ENCODE peak calls at places on chromosomes 12 and 14, in five cellular contexts. One of them, this sample, is unnamed.

GRCh38 chr12:7403466-7403865 is 40.5 kb downstream of the CD163L1 start:
- DNase-seq in stomach: no peak
- DNase-seq in tibial artery: no peak
- DNase-seq in dorsolateral prefrontal cortex: no peak
- DNase-seq in HCT116: no peak
- DNase-seq in this sample: no peak

GRCh38 chr12:6752931-6753771 is at the start of gene MLF2:
- DNase-seq in stomach: peak
- DNase-seq in tibial artery: peak
- DNase-seq in dorsolateral prefrontal cortex: peak
- DNase-seq in HCT116: peak
- DNase-seq in this sample: peak

GRCh38 chr12:102966200-102966941 is 8.9 kb downstream of the ASCL1 start:
- DNase-seq in stomach: no peak
- DNase-seq in tibial artery: no peak
- DNase-seq in dorsolateral prefrontal cortex: no peak
- DNase-seq in HCT116: no peak
- DNase-seq in this sample: no peak

GRCh38 chr14:103931422-103931821 is 3.2 kb downstream of the TDRD9 start:
- DNase-seq in stomach: no peak
- DNase-seq in tibial artery: no peak
- DNase-seq in dorsolateral prefrontal cortex: no peak
- DNase-seq in HCT116: no peak
- DNase-seq in this sample: no peak

GRCh38 chr14:50978888-50979287 is 34.6 kb upstream of the PYGL start:
- DNase-seq in stomach: no peak
- DNase-seq in tibial artery: no peak
- DNase-seq in dorsolateral prefrontal cortex: no peak
- DNase-seq in HCT116: no peak
- DNase-seq in this sample: no peak

GRCh38 chr14:60684203-60684602 is 34.9 kb upstream of the SIX1 start:
- DNase-seq in stomach: no peak
- DNase-seq in tibial artery: no peak
- DNase-seq in dorsolateral prefrontal cortex: no peak
- DNase-seq in HCT116: no peak
- DNase-seq in this sample: no peak

GRCh38 chr12:75260316-75260715 is 50.7 kb upstream of the KCNC2 start:
- DNase-seq in stomach: no peak
- DNase-seq in tibial artery: no peak
- DNase-seq in dorsolateral prefrontal cortex: no peak
- DNase-seq in HCT116: no peak
- DNase-seq in this sample: no peak

GRCh38 chr12:55845785-55846496 is 3.2 kb upstream of the MMP19 start:
- DNase-seq in stomach: no peak
- DNase-seq in tibial artery: peak
- DNase-seq in dorsolateral prefrontal cortex: no peak
- DNase-seq in HCT116: no peak
- DNase-seq in this sample: no peak

GRCh38 chr14:100176811-100177327 is 17.4 kb upstream of the DEGS2 start:
- DNase-seq in stomach: no peak
- DNase-seq in tibial artery: no peak
- DNase-seq in dorsolateral prefrontal cortex: no peak
- DNase-seq in HCT116: no peak
- DNase-seq in this sample: no peak

GRCh38 chr14:102479777-102480176 is 29.8 kb downstream of the ANKRD9 start:
- DNase-seq in stomach: peak
- DNase-seq in tibial artery: no peak
- DNase-seq in dorsolateral prefrontal cortex: peak
- DNase-seq in HCT116: no peak
- DNase-seq in this sample: no peak

GRCh38 chr12:76548222-76548837 is 11.2 kb downstream of the OSBPL8 start:
- DNase-seq in stomach: no peak
- DNase-seq in tibial artery: no peak
- DNase-seq in dorsolateral prefrontal cortex: no peak
- DNase-seq in HCT116: no peak
- DNase-seq in this sample: no peak

GRCh38 chr14:42872775-42873174 is 1266.1 kb downstream of the LRFN5 start:
- DNase-seq in stomach: no peak
- DNase-seq in tibial artery: no peak
- DNase-seq in dorsolateral prefrontal cortex: no peak
- DNase-seq in HCT116: no peak
- DNase-seq in this sample: peak

GRCh38 chr14:69573841-69574265 is 818 bp downstream of the CCDC177 start:
- DNase-seq in stomach: no peak
- DNase-seq in tibial artery: no peak
- DNase-seq in dorsolateral prefrontal cortex: peak
- DNase-seq in HCT116: no peak
- DNase-seq in this sample: no peak

GRCh38 chr12:45216297-45216982 is 545 bp downstream of the ANO6 start:
- DNase-seq in stomach: peak
- DNase-seq in tibial artery: peak
- DNase-seq in dorsolateral prefrontal cortex: no peak
- DNase-seq in HCT116: no peak
- DNase-seq in this sample: no peak

GRCh38 chr12:11785722-11786121 is 136.2 kb downstream of the ETV6 start:
- DNase-seq in stomach: no peak
- DNase-seq in tibial artery: no peak
- DNase-seq in dorsolateral prefrontal cortex: no peak
- DNase-seq in HCT116: no peak
- DNase-seq in this sample: no peak

GRCh38 chr14:80390911-80391310 is 179.6 kb upstream of the DIO2 start:
- DNase-seq in stomach: no peak
- DNase-seq in tibial artery: no peak
- DNase-seq in dorsolateral prefrontal cortex: no peak
- DNase-seq in HCT116: no peak
- DNase-seq in this sample: no peak

GRCh38 chr12:95605087-95605486 is 53.8 kb upstream of the USP44 start:
- DNase-seq in stomach: no peak
- DNase-seq in tibial artery: no peak
- DNase-seq in dorsolateral prefrontal cortex: no peak
- DNase-seq in HCT116: no peak
- DNase-seq in this sample: no peak

GRCh38 chr12:26001530-26001929 is 43.0 kb downstream of the RASSF8 start:
- DNase-seq in stomach: no peak
- DNase-seq in tibial artery: no peak
- DNase-seq in dorsolateral prefrontal cortex: no peak
- DNase-seq in HCT116: no peak
- DNase-seq in this sample: no peak
- TF ChIP-seq CTCF in stomach: no peak
- TF ChIP-seq CTCF in tibial artery: no peak
- TF ChIP-seq CTCF in dorsolateral prefrontal cortex: no peak
- TF ChIP-seq CTCF in HCT116: no peak
- TF ChIP-seq CTCF in this sample: peak

GRCh38 chr12:66235626-66236281 is 46.7 kb downstream of the IRAK3 start:
- DNase-seq in stomach: no peak
- DNase-seq in tibial artery: no peak
- DNase-seq in dorsolateral prefrontal cortex: no peak
- DNase-seq in HCT116: no peak
- DNase-seq in this sample: no peak
- H3K4me3 ChIP-seq in stomach: peak
- H3K4me3 ChIP-seq in tibial artery: peak
- H3K4me3 ChIP-seq in dorsolateral prefrontal cortex: peak
- H3K4me3 ChIP-seq in HCT116: peak
- H3K4me3 ChIP-seq in this sample: no peak

DNA sequence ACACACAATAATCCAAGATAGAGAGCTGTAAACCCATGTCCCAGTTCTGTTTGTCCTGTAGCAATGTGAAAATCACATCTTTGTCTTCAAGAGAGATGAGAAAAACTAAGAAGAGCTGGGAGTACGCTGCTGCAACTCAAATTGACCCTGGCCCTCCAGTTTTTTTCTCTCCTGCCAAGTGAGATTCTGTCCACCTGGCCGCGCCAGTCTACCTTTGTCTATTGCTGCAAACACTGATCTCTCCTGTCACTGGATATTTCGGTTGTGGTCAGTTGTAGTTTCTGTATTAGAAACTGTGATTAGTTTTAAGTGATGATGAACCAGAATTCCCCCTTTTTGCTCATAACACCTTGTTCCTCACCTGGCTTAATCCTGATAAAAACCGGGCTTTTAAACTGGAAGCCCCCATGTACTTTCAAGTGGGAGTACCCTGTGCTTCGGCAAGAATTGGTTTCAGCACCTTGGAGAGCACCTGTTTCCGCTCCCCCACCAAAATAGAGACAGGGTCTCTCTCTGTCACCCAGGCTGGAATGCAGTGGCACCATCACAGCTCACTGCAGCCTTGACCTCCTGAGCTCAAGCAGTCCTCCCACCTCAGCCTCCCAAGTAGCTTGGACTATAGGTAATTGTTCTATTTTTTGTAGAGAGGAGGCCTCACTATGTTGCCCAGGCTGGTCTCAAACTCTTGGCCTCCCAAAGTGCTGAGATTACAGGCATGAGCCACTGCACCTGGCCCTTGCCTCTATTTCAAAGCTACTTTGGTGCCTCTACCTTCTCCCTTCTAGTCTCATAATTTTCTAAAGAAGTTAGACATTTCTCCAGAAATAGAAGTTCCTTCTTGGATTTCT is 156.8 kb downstream of the PHETA1 start:
- DNase-seq in stomach: no peak
- DNase-seq in tibial artery: no peak
- DNase-seq in dorsolateral prefrontal cortex: no peak
- DNase-seq in HCT116: no peak
- DNase-seq in this sample: no peak
- TF ChIP-seq CTCF in stomach: no peak
- TF ChIP-seq CTCF in tibial artery: no peak
- TF ChIP-seq CTCF in dorsolateral prefrontal cortex: no peak
- TF ChIP-seq CTCF in HCT116: no peak
- TF ChIP-seq CTCF in this sample: no peak

GRCh38 chr14:105853089-105853906 is 326.9 kb downstream of the TMEM121 start:
- DNase-seq in stomach: no peak
- DNase-seq in tibial artery: peak
- DNase-seq in dorsolateral prefrontal cortex: no peak
- DNase-seq in HCT116: no peak
- DNase-seq in this sample: no peak
- H3K4me3 ChIP-seq in stomach: no peak
- H3K4me3 ChIP-seq in tibial artery: no peak
- H3K4me3 ChIP-seq in dorsolateral prefrontal cortex: no peak
- H3K4me3 ChIP-seq in HCT116: no peak
- H3K4me3 ChIP-seq in this sample: no peak

GRCh38 chr12:42266579-42267230 is 28.7 kb upstream of the YAF2 start:
- DNase-seq in stomach: no peak
- DNase-seq in tibial artery: no peak
- DNase-seq in dorsolateral prefrontal cortex: no peak
- DNase-seq in HCT116: no peak
- DNase-seq in this sample: no peak
- TF ChIP-seq CTCF in stomach: no peak
- TF ChIP-seq CTCF in tibial artery: no peak
- TF ChIP-seq CTCF in dorsolateral prefrontal cortex: no peak
- TF ChIP-seq CTCF in HCT116: no peak
- TF ChIP-seq CTCF in this sample: no peak

GRCh38 chr14:22882064-22882463 is 958 bp upstream of the REM2 start:
- DNase-seq in stomach: no peak
- DNase-seq in tibial artery: peak
- DNase-seq in dorsolateral prefrontal cortex: no peak
- DNase-seq in HCT116: no peak
- DNase-seq in this sample: no peak
- H3K4me3 ChIP-seq in stomach: no peak
- H3K4me3 ChIP-seq in tibial artery: no peak
- H3K4me3 ChIP-seq in dorsolateral prefrontal cortex: no peak
- H3K4me3 ChIP-seq in HCT116: no peak
- H3K4me3 ChIP-seq in this sample: no peak